ENCODE peak calls at places on chromosomes 16 and 17, in nine cellular contexts. Z, U, I, J, X, K, P, F and A are unnamed samples.

GRCh38 chr16:65515193-65515592 is 393.3 kb upstream of the CDH11 start:
- DNase-seq in Z (no peak), P (no peak), I (no peak), X (no peak), J (no peak), K (no peak), F (no peak), U (no peak), A (no peak)

GRCh38 chr16:85393674-85394510 is 219.2 kb upstream of the GSE1 start:
- DNase-seq in X (peak), U (peak), F (no peak), I (peak), K (peak), J (no peak), P (peak), Z (peak), A (peak)

GRCh38 chr16:87060026-87060986 is 256.9 kb downstream of the C16orf95 start:
- DNase-seq in K (no peak), P (no peak), X (no peak), U (no peak), I (no peak), J (peak), Z (no peak), F (no peak), A (peak)

GRCh38 chr16:80084614-80085013 is 456.2 kb upstream of the DYNLRB2 start:
- DNase-seq in I (peak), P (no peak), F (peak), X (no peak), Z (no peak), U (peak), K (peak), J (peak), A (peak)

GRCh38 chr17:82238562-82239201 is 9.8 kb downstream of the SLC16A3 start:
- DNase-seq in J (no peak), P (no peak), K (no peak), Z (peak), F (peak), U (peak), X (peak), I (peak), A (peak)

GRCh38 chr17:75979705-75980187 is 706 bp downstream of the TEN1 start:
- DNase-seq in F (no peak), I (no peak), X (no peak), Z (no peak), J (no peak), P (no peak), U (no peak), K (no peak), A (no peak)

GRCh38 chr17:41421116-41421515 is 3.3 kb downstream of the KRT37 start:
- DNase-seq in F (no peak), Z (no peak), K (no peak), U (no peak), I (no peak), J (no peak), P (no peak), X (no peak), A (no peak)

GRCh38 chr17:62963296-62963695 is 2.7 kb upstream of the TANC2 start:
- DNase-seq in X (no peak), K (no peak), F (no peak), J (peak), U (no peak), P (no peak), I (no peak), Z (no peak), A (no peak)

GRCh38 chr17:65697661-65698060 is 136.2 kb upstream of the AXIN2 start:
- DNase-seq in U (no peak), P (no peak), X (no peak), F (no peak), K (no peak), Z (no peak), J (no peak), I (no peak), A (no peak)

GRCh38 chr16:12228607-12229499 is 252.3 kb downstream of the SNX29 start:
- DNase-seq in I (no peak), X (no peak), F (peak), J (peak), K (peak), P (peak), Z (no peak), U (peak), A (peak)

GRCh38 chr17:17738901-17739300 is 57.6 kb downstream of the RAI1 start:
- DNase-seq in J (no peak), X (no peak), F (no peak), K (no peak), I (no peak), U (no peak), P (no peak), Z (no peak), A (no peak)

GRCh38 chr16:58912571-58912970 is 178.5 kb upstream of the GOT2 start:
- DNase-seq in F (no peak), P (no peak), Z (no peak), K (no peak), I (no peak), J (no peak), X (no peak), U (no peak), A (no peak)

GRCh38 chr16:28317040-28317880 is 24.9 kb downstream of the SBK1 start:
- DNase-seq in I (peak), P (no peak), U (peak), F (peak), X (peak), J (peak), K (peak), Z (peak), A (peak)

GRCh38 chr17:39150795-39151679 is at the start of gene PLXDC1:
- DNase-seq in K (peak), F (no peak), P (no peak), J (no peak), U (no peak), Z (no peak), X (no peak), I (no peak), A (no peak)

GRCh38 chr16:57025941-57026777 is 36.8 kb downstream of the NLRC5 start:
- DNase-seq in F (no peak), I (no peak), X (no peak), K (no peak), J (no peak), Z (no peak), U (no peak), P (no peak), A (no peak)

GRCh38 chr17:82439194-82439828 is 11.2 kb downstream of the CYBC1 start:
- DNase-seq in U (no peak), Z (no peak), P (no peak), X (no peak), J (no peak), F (no peak), K (no peak), I (no peak), A (no peak)

GRCh38 chr17:76000755-76001521 is at the start of gene CDK3:
- DNase-seq in U (no peak), K (no peak), Z (no peak), P (no peak), J (no peak), I (no peak), X (no peak), F (no peak), A (no peak)

GRCh38 chr16:26133401-26133800 is 441.6 kb downstream of the HS3ST4 start:
- DNase-seq in J (no peak), X (no peak), P (no peak), U (no peak), I (no peak), K (peak), Z (no peak), F (no peak), A (no peak)

GRCh38 chr17:19291646-19292376 is 54.6 kb downstream of the EPN2 start:
- DNase-seq in Z (no peak), K (no peak), P (no peak), F (no peak), I (no peak), U (no peak), J (no peak), X (no peak), A (no peak)

GRCh38 chr17:34826332-34826731 is 134.9 kb downstream of the CCT6B start:
- DNase-seq in K (peak), F (no peak), U (no peak), I (no peak), J (no peak), P (no peak), X (no peak), Z (no peak), A (no peak)

GRCh38 chr17:72205357-72205756 is 84.5 kb downstream of the SOX9 start:
- DNase-seq in K (peak), U (no peak), I (no peak), J (no peak), X (no peak), P (no peak), Z (no peak), F (peak), A (no peak)

GRCh38 chr17:46770818-46771600 is 47.5 kb downstream of the WNT3 start:
- DNase-seq in I (no peak), F (peak), P (peak), X (no peak), Z (peak), K (peak), J (peak), U (peak), A (peak)

GRCh38 chr17:74962622-74963394 is 9.8 kb downstream of the HID1 start:
- DNase-seq in J (no peak), P (no peak), Z (no peak), K (no peak), F (peak), U (no peak), I (no peak), X (no peak), A (no peak)

GRCh38 chr17:30477758-30478115 is 529 bp downstream of the GOSR1 start:
- DNase-seq in F (no peak), P (no peak), J (no peak), K (no peak), X (no peak), I (no peak), U (no peak), Z (no peak), A (no peak)

GRCh38 chr16:84618428-84619102 is 687 bp upstream of the COTL1 start:
- DNase-seq in X (no peak), P (no peak), I (no peak), J (peak), K (peak), Z (no peak), U (no peak), F (no peak), A (no peak)

GRCh38 chr16:80274576-80275191 is 266.1 kb upstream of the DYNLRB2 start:
- DNase-seq in I (no peak), P (no peak), Z (no peak), J (peak), U (no peak), X (no peak), F (no peak), K (no peak), A (no peak)

GRCh38 chr16:10828851-10829331 is 10.3 kb upstream of the TVP23A start:
- DNase-seq in I (no peak), Z (no peak), P (peak), J (no peak), X (no peak), U (no peak), F (peak), K (no peak), A (peak)

GRCh38 chr16:1789643-1790045 is 3.9 kb downstream of the IGFALS start:
- DNase-seq in J (no peak), F (no peak), P (no peak), U (no peak), X (no peak), Z (no peak), I (no peak), K (no peak), A (peak)

GRCh38 chr17:32660496-32660895 is 173.7 kb downstream of the CDK5R1 start:
- DNase-seq in K (no peak), I (no peak), Z (no peak), P (no peak), F (no peak), U (no peak), J (no peak), X (no peak), A (no peak)

GRCh38 chr17:50806141-50806643 is 29.2 kb upstream of the WFIKKN2 start:
- DNase-seq in X (no peak), J (no peak), Z (no peak), F (no peak), K (no peak), P (no peak), I (no peak), U (no peak), A (no peak)

GRCh38 chr16:7345423-7345822 is 12.8 kb downstream of the RBFOX1 start:
- DNase-seq in K (no peak), U (no peak), Z (no peak), I (no peak), X (no peak), P (no peak), J (no peak), F (no peak), A (no peak)

GRCh38 chr17:52524238-52524637 is 365.7 kb upstream of the CA10 start:
- DNase-seq in J (no peak), I (no peak), Z (no peak), X (no peak), U (no peak), K (no peak), F (no peak), P (no peak), A (no peak)

GRCh38 chr16:61374071-61374470 is 662.2 kb downstream of the CDH8 start:
- DNase-seq in P (no peak), I (no peak), U (no peak), F (no peak), X (no peak), J (no peak), Z (no peak), K (no peak), A (no peak)